ENCODE peak calls at places on chromosomes 6 and 20, in seven cellular contexts. J is AG04450; R is mesendoderm; B is A673; S is uterus; H is ovary; T is effector memory CD4-positive, alpha-beta T cell. K is an unnamed sample.
A peak's percentile ranks its signal among the peaks of the same experiment; 100 is the strongest.

GRCh38 chr6:56046576-56046975 is 171.2 kb upstream of the BMP5 start:
- DNase-seq in T (no peak), H (no peak), B (no peak), J (no peak), S (no peak), R (no peak), K (peak; percentile 42)

GRCh38 chr6:135233676-135234491 is 52.8 kb downstream of the MYB start:
- DNase-seq in R (no peak), J (no peak), H (no peak), B (no peak), S (no peak), T (no peak), K (peak; percentile 9)

GRCh38 chr6:33430334-33430733 is 10.5 kb downstream of the SYNGAP1 start:
- DNase-seq in T (no peak), H (no peak), B (no peak), S (no peak), J (no peak), R (no peak), K (no peak)

GRCh38 chr20:47343007-47343472 is 13.5 kb downstream of the ZMYND8 start:
- DNase-seq in S (no peak), R (no peak), H (no peak), B (no peak), J (no peak), T (no peak), K (no peak)

GRCh38 chr6:135008072-135008940 is 46.3 kb downstream of the HBS1L start:
- DNase-seq in R (no peak), S (no peak), T (no peak), J (no peak), H (no peak), B (no peak), K (no peak)

GRCh38 chr20:6783752-6784725 is 16.6 kb downstream of the BMP2 start:
- DNase-seq in H (no peak), J (no peak), R (no peak), T (no peak), S (no peak), B (no peak), K (no peak)

GRCh38 chr6:4466769-4467480 is 309.3 kb upstream of the CDYL start:
- DNase-seq in H (no peak), T (no peak), S (no peak), J (no peak), R (no peak), B (no peak), K (no peak)

GRCh38 chr20:48003021-48003420 is 217.7 kb upstream of the SULF2 start:
- DNase-seq in H (no peak), T (no peak), S (no peak), R (no peak), B (no peak), J (no peak), K (no peak)

GRCh38 chr6:2977290-2977689 is 5.9 kb upstream of the SERPINB6 start:
- DNase-seq in S (no peak), J (no peak), R (no peak), T (no peak), B (no peak), H (no peak), K (no peak)

GRCh38 chr6:25250878-25251277 is 28.3 kb upstream of the CARMIL1 start:
- DNase-seq in B (no peak), J (no peak), S (no peak), H (no peak), T (no peak), R (peak; percentile 4), K (no peak)

GRCh38 chr6:137519629-137520176 is 25.5 kb upstream of the OLIG3 start:
- DNase-seq in J (no peak), B (no peak), H (no peak), S (no peak), R (no peak), T (no peak), K (no peak)

GRCh38 chr6:124393536-124393935 is 568.7 kb upstream of the RNF217 start:
- DNase-seq in J (no peak), H (no peak), B (no peak), S (no peak), R (no peak), T (no peak), K (no peak)

GRCh38 chr6:138803914-138804313 is 8.0 kb downstream of the ECT2L start:
- DNase-seq in J (no peak), R (no peak), S (no peak), B (no peak), T (no peak), H (no peak), K (no peak)

GRCh38 chr6:67935976-67936477 is 699.1 kb upstream of the ADGRB3 start:
- DNase-seq in T (no peak), J (no peak), B (peak; percentile 55), S (no peak), R (no peak), H (no peak), K (no peak)

GRCh38 chr20:63702751-63703470 is 4.9 kb downstream of the ARFRP1 start:
- DNase-seq in J (no peak), B (no peak), S (peak; percentile 16), T (no peak), R (no peak), H (no peak), K (peak; percentile 15)
- H3K4me3 ChIP-seq in J (no peak overlapping the region), B (no peak overlapping the region), S (no peak overlapping the region), T (no peak overlapping the region), R (no peak overlapping the region), H (no peak overlapping the region), K (no peak overlapping the region)

DNA sequence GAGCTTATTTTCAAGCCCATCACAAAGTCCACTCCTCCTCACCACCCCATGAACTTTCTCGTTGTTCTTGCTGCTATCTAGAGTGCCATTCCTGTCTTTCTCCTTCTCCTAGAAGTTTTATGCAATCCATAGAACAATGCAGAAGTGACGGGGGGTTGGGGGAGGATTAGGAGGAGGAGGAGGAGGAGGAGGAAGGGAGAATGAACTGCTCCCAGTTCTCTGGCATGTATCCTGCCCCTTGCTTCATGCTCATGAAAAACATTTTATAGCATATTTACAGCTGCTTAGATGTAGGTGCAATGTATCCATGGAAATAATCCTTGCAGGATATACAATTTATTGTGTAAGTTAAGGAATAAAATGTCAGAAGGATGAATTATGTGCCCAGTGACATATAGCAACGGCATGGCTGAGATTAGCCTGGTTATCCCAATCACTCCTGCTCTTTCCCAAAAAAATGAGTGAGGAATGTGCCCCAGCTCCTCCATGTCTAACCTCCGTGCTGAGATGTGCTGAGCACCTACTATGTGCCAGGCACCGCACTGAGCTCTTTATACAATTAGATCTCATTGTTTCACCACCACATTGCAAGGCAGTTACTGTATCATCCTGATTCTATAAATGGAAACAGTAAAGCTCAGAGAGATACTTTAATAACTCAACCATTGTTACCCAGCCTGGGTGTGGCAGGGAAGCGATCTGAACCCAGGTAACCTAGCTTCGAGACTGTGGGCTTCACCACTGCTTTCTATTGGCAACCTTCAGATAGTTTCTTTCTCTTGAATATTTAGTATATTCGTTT is 41.6 kb upstream of the TFAP2C start:
- DNase-seq in H (no peak), S (no peak), R (no peak), J (no peak), B (no peak), T (no peak), K (no peak)
- H3K27me3 ChIP-seq in H (no peaks in the 10 kb centered on the region), S (no peaks in the 10 kb centered on the region), R (no peaks in the 10 kb centered on the region), J (no peaks in the 10 kb centered on the region), B (no peaks in the 10 kb centered on the region), T (no peaks in the 10 kb centered on the region), K (peaks cover 34% of the 10 kb centered on the region)

DNA sequence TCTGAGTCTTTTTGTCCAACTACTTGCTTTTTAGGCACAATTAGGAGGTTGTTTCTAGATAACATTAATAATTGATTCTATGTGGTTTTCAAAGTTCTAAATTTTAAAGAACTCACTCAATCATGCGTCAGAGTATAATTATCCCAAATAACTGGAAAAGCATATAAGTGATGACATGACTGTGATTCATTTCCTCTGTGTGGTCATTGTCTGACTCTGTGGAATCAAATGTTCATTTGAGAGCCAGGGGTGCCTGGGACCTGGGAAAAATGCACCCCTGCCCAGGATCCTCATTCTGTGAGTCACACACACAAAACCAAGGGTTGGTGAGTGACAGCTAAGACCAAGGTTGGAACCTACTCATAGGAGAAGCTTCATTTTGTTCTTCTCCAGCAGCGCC is 127.1 kb upstream of the MLIP start:
- DNase-seq in H (no peak), B (peak; percentile 83), S (no peak), J (peak; percentile 53), R (no peak), T (no peak), K (peak; percentile 37)
- H3K4me3 ChIP-seq in H (no peak overlapping the region), B (no peak overlapping the region), S (no peak overlapping the region), J (no peak overlapping the region), R (no peak overlapping the region), T (no peak overlapping the region), K (no peak overlapping the region)

GRCh38 chr20:63016514-63017075 is 9.8 kb upstream of the BHLHE23 start:
- DNase-seq in T (no peak), B (no peak), J (no peak), H (no peak), R (no peak), S (no peak), K (no peak)
- H3K27me3 ChIP-seq in T (no peaks in the 10 kb centered on the region), B (peaks cover 34% of the 10 kb centered on the region), J (peaks cover 77% of the 10 kb centered on the region), H (no peaks in the 10 kb centered on the region), R (peaks cover 5% of the 10 kb centered on the region), S (peaks cover 21% of the 10 kb centered on the region), K (peaks cover 43% of the 10 kb centered on the region)

K was measured in SJCRH30.